ENCODE peak calls at places on chromosomes 11 and 22, in seven cellular contexts. A is substantia nigra, T is RCC 7860, B is tibial artery, P is Panc1, O is amygdala, X is NCI-H1092. E is an unnamed sample.

GRCh38 chr22:20009582-20010306 is 6.9 kb downstream of the ARVCF start:
- DNase-seq in T (no peak), A (no peak), B (peak; percentile 59), O (no peak), P (no peak), X (no peak), E (no peak)

GRCh38 chr11:73335204-73335923 is 27.3 kb downstream of the ARHGEF17 start:
- DNase-seq in X (peak; percentile 65), T (peak; percentile 56), P (peak; percentile 77), A (peak; percentile 34), O (peak; percentile 80), B (peak; percentile 89), E (peak; percentile 69)

GRCh38 chr11:61254403-61255025 is 13.5 kb downstream of the PGA5 start:
- DNase-seq in A (no peak), T (peak; percentile 32), O (peak; percentile 56), X (no peak), B (no peak), P (peak; percentile 56), E (peak; percentile 66)

GRCh38 chr11:133078591-133079179 is 453.6 kb downstream of the OPCML start:
- DNase-seq in P (no peak), T (no peak), A (no peak), B (no peak), O (peak; percentile 62), X (peak; percentile 31), E (no peak)

GRCh38 chr11:120784566-120785251 is 239.2 kb upstream of the TBCEL start:
- DNase-seq in X (no peak), B (no peak), P (no peak), O (no peak), T (no peak), A (no peak), E (no peak)

GRCh38 chr11:131675489-131675888 is 305.1 kb downstream of the NTM start:
- DNase-seq in O (no peak), B (peak; percentile 11), A (no peak), X (no peak), T (no peak), P (no peak), E (no peak)

GRCh38 chr22:29670615-29671014 is 49.2 kb upstream of the CABP7 start:
- DNase-seq in A (no peak), X (no peak), O (no peak), P (no peak), T (no peak), B (no peak), E (no peak)

GRCh38 chr11:67276821-67277230 is 10.6 kb downstream of the GRK2 start:
- DNase-seq in X (no peak), A (no peak), B (peak; percentile 70), P (no peak), O (no peak), T (no peak), E (no peak)

GRCh38 chr11:2507212-2507901 is 62.5 kb downstream of the KCNQ1 start:
- DNase-seq in O (no peak), B (peak; percentile 56), X (no peak), A (no peak), P (no peak), T (no peak), E (no peak)

GRCh38 chr22:32717337-32718240 is 83.9 kb upstream of the TIMP3 start:
- DNase-seq in A (no peak), T (no peak), P (no peak), X (no peak), B (no peak), O (no peak), E (no peak)

GRCh38 chr11:120660024-120660565 is 148.5 kb downstream of the GRIK4 start:
- DNase-seq in T (peak; percentile 48), B (no peak), P (no peak), X (no peak), O (no peak), A (no peak), E (peak; percentile 49)

GRCh38 chr11:130145975-130146776 is 13.4 kb upstream of the ST14 start:
- DNase-seq in O (no peak), A (no peak), B (peak; percentile 63), P (no peak), X (no peak), T (peak; percentile 9), E (no peak)

GRCh38 chr11:856397-856796 is 13.7 kb downstream of the TSPAN4 start:
- DNase-seq in P (no peak), A (no peak), X (no peak), B (no peak), T (no peak), O (no peak), E (no peak)

GRCh38 chr11:58912124-58912523 is 27.2 kb upstream of the GLYATL1 start:
- DNase-seq in P (no peak), A (no peak), O (no peak), X (no peak), B (no peak), T (peak; percentile 76), E (no peak)

GRCh38 chr11:113137735-113138529 is 176.5 kb upstream of the TTC12 start:
- DNase-seq in B (no peak), O (peak; percentile 35), X (peak; percentile 46), P (no peak), A (no peak), T (no peak), E (no peak)

GRCh38 chr11:16891964-16892363 is 122.2 kb downstream of the PLEKHA7 start:
- DNase-seq in T (peak; percentile 75), B (no peak), O (no peak), X (no peak), P (no peak), A (no peak), E (no peak)

GRCh38 chr22:38193580-38193979 is 8.2 kb upstream of the MAFF start:
- DNase-seq in B (no peak), O (no peak), T (no peak), X (no peak), P (no peak), A (no peak), E (no peak)

GRCh38 chr11:118928108-118928869 is 2.6 kb upstream of the BCL9L start:
- DNase-seq in X (peak; percentile 83), T (peak; percentile 87), B (peak; percentile 98), A (peak; percentile 80), O (peak; percentile 89), P (peak; percentile 97), E (peak; percentile 83)

GRCh38 chr11:19275496-19275895 is 34.8 kb upstream of the E2F8 start:
- DNase-seq in A (no peak), T (peak; percentile 57), O (no peak), B (no peak), P (no peak), X (no peak), E (no peak)

GRCh38 chr11:1220941-1221721 is 1.7 kb upstream of the MUC5B start:
- DNase-seq in T (no peak), X (no peak), B (peak; percentile 57), O (no peak), A (no peak), P (no peak), E (no peak)

GRCh38 chr11:3947084-3947483 is 91.6 kb downstream of the STIM1 start:
- DNase-seq in O (no peak), P (no peak), B (no peak), T (no peak), A (no peak), X (peak; percentile 12), E (peak; percentile 70)

GRCh38 chr22:39220897-39221850 is 23.6 kb downstream of the PDGFB start:
- DNase-seq in X (no peak), T (peak; percentile 4), B (no peak), P (no peak), A (no peak), O (no peak), E (no peak)

GRCh38 chr11:92685049-92685448 is 284.4 kb upstream of the MTNR1B start:
- DNase-seq in T (no peak), P (no peak), X (no peak), O (no peak), A (no peak), B (no peak), E (no peak)

GRCh38 chr11:44266056-44266780 is 43.7 kb downstream of the ALX4 start:
- DNase-seq in T (no peak), X (no peak), O (no peak), P (no peak), A (no peak), B (peak; percentile 54), E (no peak)

GRCh38 chr11:102807921-102808320 is 10.0 kb upstream of the MMP1 start:
- DNase-seq in B (no peak), O (no peak), X (no peak), A (no peak), T (no peak), P (no peak), E (no peak)

GRCh38 chr11:776459-777287 is 614 bp downstream of the GATD1 start:
- DNase-seq in A (no peak), T (no peak), X (no peak), P (no peak), O (no peak), B (peak; percentile 70), E (peak; percentile 40)

GRCh38 chr22:28911777-28912669 is 28.7 kb downstream of the ZNRF3 start:
- DNase-seq in A (no peak), P (no peak), O (no peak), X (no peak), T (no peak), B (no peak), E (no peak)

GRCh38 chr22:48841881-48842582 is 985.6 kb downstream of the BRD1 start:
- DNase-seq in B (no peak), X (no peak), T (no peak), P (no peak), A (no peak), O (no peak), E (no peak)

GRCh38 chr11:64887757-64888405 is 9.5 kb upstream of the EHD1 start:
- DNase-seq in T (peak; percentile 44), A (peak; percentile 31), O (peak; percentile 73), B (peak; percentile 87), X (peak; percentile 54), P (no peak), E (peak; percentile 61)

GRCh38 chr11:99505319-99505718 is 484.6 kb downstream of the CNTN5 start:
- DNase-seq in X (no peak), B (no peak), O (no peak), P (no peak), A (no peak), T (no peak), E (no peak)

GRCh38 chr11:113274708-113275582 is 39.4 kb upstream of the TTC12 start:
- DNase-seq in X (no peak), O (peak; percentile 36), B (no peak), A (no peak), P (no peak), T (no peak), E (no peak)